ENCODE peak calls at places on chromosomes 1 and 21, in four cellular contexts. One of them, this sample, is unnamed.

GRCh38 chr1:37501661-37502060 is 12.9 kb downstream of the MEAF6 start:
- DNase-seq in GM12891: no peak
- DNase-seq in GM12878: no peak
- DNase-seq in K562: no peak
- DNase-seq in this sample: no peak

GRCh38 chr1:212291505-212292134 is 6.4 kb downstream of the PPP2R5A start:
- DNase-seq in GM12891: no peak
- DNase-seq in GM12878: no peak
- DNase-seq in K562: peak
- DNase-seq in this sample: peak

GRCh38 chr1:238558156-238558555 is 667.4 kb upstream of the ZP4 start:
- DNase-seq in GM12891: no peak
- DNase-seq in GM12878: no peak
- DNase-seq in K562: no peak
- DNase-seq in this sample: no peak

GRCh38 chr1:214990619-214991018 is 91.9 kb upstream of the KCNK2 start:
- DNase-seq in GM12891: no peak
- DNase-seq in GM12878: no peak
- DNase-seq in K562: no peak
- DNase-seq in this sample: no peak

GRCh38 chr1:47161298-47162040 is 24.2 kb downstream of the CYP4A22 start:
- DNase-seq in GM12891: no peak
- DNase-seq in GM12878: no peak
- DNase-seq in K562: no peak
- DNase-seq in this sample: no peak

GRCh38 chr21:43597052-43597451 is 62.2 kb downstream of the HSF2BP start:
- DNase-seq in GM12891: no peak
- DNase-seq in GM12878: no peak
- DNase-seq in K562: no peak
- DNase-seq in this sample: no peak

GRCh38 chr1:165697491-165697880 is 876 bp downstream of the ALDH9A1 start:
- DNase-seq in GM12891: no peak
- DNase-seq in GM12878: no peak
- DNase-seq in K562: no peak
- DNase-seq in this sample: no peak

GRCh38 chr1:16073490-16074104 is at the start of gene FAM131C:
- DNase-seq in GM12891: peak
- DNase-seq in GM12878: no peak
- DNase-seq in K562: peak
- DNase-seq in this sample: no peak

GRCh38 chr1:19250629-19251304 is 557 bp downstream of the EMC1 start:
- DNase-seq in GM12891: no peak
- DNase-seq in GM12878: no peak
- DNase-seq in K562: peak
- DNase-seq in this sample: no peak

GRCh38 chr1:117069220-117069844 is 9.2 kb downstream of the TTF2 start:
- DNase-seq in GM12891: no peak
- DNase-seq in GM12878: no peak
- DNase-seq in K562: no peak
- DNase-seq in this sample: no peak

GRCh38 chr1:55877440-55878232 is 662.5 kb upstream of the USP24 start:
- DNase-seq in GM12891: no peak
- DNase-seq in GM12878: no peak
- DNase-seq in K562: no peak
- DNase-seq in this sample: no peak

GRCh38 chr1:165144757-165145397 is 211.6 kb downstream of the LMX1A start:
- DNase-seq in GM12891: no peak
- DNase-seq in GM12878: no peak
- DNase-seq in K562: peak
- DNase-seq in this sample: peak

GRCh38 chr21:38511198-38511597 is 12.9 kb upstream of the ERG start:
- DNase-seq in GM12891: no peak
- DNase-seq in GM12878: no peak
- DNase-seq in K562: no peak
- DNase-seq in this sample: no peak

GRCh38 chr1:85581802-85582686 is 1.5 kb downstream of the CCN1 start:
- DNase-seq in GM12891: no peak
- DNase-seq in GM12878: no peak
- DNase-seq in K562: peak
- DNase-seq in this sample: no peak

GRCh38 chr1:233794863-233795262 is 109.6 kb upstream of the SLC35F3 start:
- DNase-seq in GM12891: no peak
- DNase-seq in GM12878: no peak
- DNase-seq in K562: no peak
- DNase-seq in this sample: no peak

GRCh38 chr1:153100241-153100640 is 5.9 kb upstream of the SPRR2E start:
- DNase-seq in GM12891: no peak
- DNase-seq in GM12878: no peak
- DNase-seq in K562: no peak
- DNase-seq in this sample: no peak

GRCh38 chr1:161200992-161201827 is 957 bp upstream of the NDUFS2 start:
- DNase-seq in GM12891: no peak
- DNase-seq in GM12878: no peak
- DNase-seq in K562: peak
- DNase-seq in this sample: peak

GRCh38 chr1:177351361-177352108 is 180.8 kb downstream of the BRINP2 start:
- DNase-seq in GM12891: no peak
- DNase-seq in GM12878: no peak
- DNase-seq in K562: no peak
- DNase-seq in this sample: no peak

GRCh38 chr1:225945564-225945963 is 4.5 kb upstream of the LEFTY2 start:
- DNase-seq in GM12891: no peak
- DNase-seq in GM12878: no peak
- DNase-seq in K562: peak
- DNase-seq in this sample: no peak

GRCh38 chr1:87686137-87686490 is 357.4 kb downstream of the LMO4 start:
- DNase-seq in GM12891: no peak
- DNase-seq in GM12878: no peak
- DNase-seq in K562: no peak
- DNase-seq in this sample: no peak

GRCh38 chr1:110308247-110308646 is 30.9 kb upstream of the RBM15 start:
- DNase-seq in GM12891: no peak
- DNase-seq in GM12878: no peak
- DNase-seq in K562: no peak
- DNase-seq in this sample: no peak

GRCh38 chr1:162627662-162628296 is 4.5 kb upstream of the DDR2 start:
- DNase-seq in GM12891: no peak
- DNase-seq in GM12878: no peak
- DNase-seq in K562: peak
- DNase-seq in this sample: peak

GRCh38 chr1:19009882-19010321 is 53.4 kb upstream of the IFFO2 start:
- DNase-seq in GM12891: no peak
- DNase-seq in GM12878: no peak
- DNase-seq in K562: no peak
- DNase-seq in this sample: no peak

GRCh38 chr1:109906160-109906838 is 4.3 kb upstream of the CSF1 start:
- DNase-seq in GM12891: peak
- DNase-seq in GM12878: peak
- DNase-seq in K562: no peak
- DNase-seq in this sample: peak

GRCh38 chr1:41454406-41454805 is 30.1 kb downstream of the EDN2 start:
- DNase-seq in GM12891: no peak
- DNase-seq in GM12878: no peak
- DNase-seq in K562: no peak
- DNase-seq in this sample: no peak

GRCh38 chr1:97270508-97271307 is 549.1 kb downstream of the PTBP2 start:
- DNase-seq in GM12891: no peak
- DNase-seq in GM12878: no peak
- DNase-seq in K562: no peak
- DNase-seq in this sample: no peak

GRCh38 chr1:33410091-33410701 is 20.7 kb downstream of the PHC2 start:
- DNase-seq in GM12891: no peak
- DNase-seq in GM12878: no peak
- DNase-seq in K562: no peak
- DNase-seq in this sample: no peak

GRCh38 chr1:71755441-71755840 is 526.9 kb downstream of the NEGR1 start:
- DNase-seq in GM12891: no peak
- DNase-seq in GM12878: no peak
- DNase-seq in K562: no peak
- DNase-seq in this sample: no peak

GRCh38 chr1:183870351-183871077 is 65.6 kb downstream of the RGL1 start:
- DNase-seq in GM12891: no peak
- DNase-seq in GM12878: no peak
- DNase-seq in K562: no peak
- DNase-seq in this sample: no peak

GRCh38 chr1:114735479-114735878 is 18.9 kb upstream of the NRAS start:
- DNase-seq in GM12891: no peak
- DNase-seq in GM12878: no peak
- DNase-seq in K562: no peak
- DNase-seq in this sample: no peak
- TF ChIP-seq SPI1 in GM12891: no peak
- TF ChIP-seq SPI1 in GM12878: no peak
- TF ChIP-seq SPI1 in K562: no peak
- TF ChIP-seq SPI1 in this sample: no peak

DNA sequence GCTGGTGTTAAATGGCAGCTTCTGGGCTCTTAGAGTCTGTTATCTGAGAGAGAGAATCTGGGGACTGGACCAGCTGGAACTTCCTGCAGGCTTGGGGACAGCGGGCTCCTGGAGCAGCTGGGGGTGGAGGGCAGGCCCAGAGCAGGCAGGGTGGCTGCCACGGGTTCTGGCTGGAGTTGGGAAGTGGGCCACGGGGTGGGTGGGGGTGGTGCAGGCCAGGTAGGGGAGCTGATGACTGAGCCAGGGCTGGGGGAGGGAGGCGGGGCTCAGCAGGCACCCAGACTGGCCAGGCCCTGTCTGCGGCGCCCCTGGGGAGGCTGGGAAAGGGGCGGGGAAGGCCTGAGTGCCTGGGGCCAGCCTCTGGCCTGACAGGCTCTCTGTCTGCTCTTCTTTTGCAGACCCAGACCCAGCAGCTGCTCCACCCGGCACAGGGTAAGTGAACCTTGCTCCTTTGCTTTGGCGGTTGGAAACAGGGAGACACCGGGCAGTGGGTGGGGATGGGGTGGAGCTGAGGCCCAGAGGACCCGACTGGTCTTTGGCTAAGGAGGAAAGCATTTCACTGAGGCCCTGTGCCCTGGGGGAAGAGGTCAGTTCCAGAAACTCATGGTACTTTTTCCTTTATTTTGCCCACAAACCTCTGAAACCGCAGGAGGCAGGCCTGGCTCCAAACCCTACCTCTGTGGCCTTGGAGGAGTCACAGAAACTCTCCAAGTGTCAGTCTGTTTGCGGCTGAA is 48.7 kb downstream of the ARHGEF10L start:
- DNase-seq in GM12891: no peak
- DNase-seq in GM12878: no peak
- DNase-seq in K562: no peak
- DNase-seq in this sample: peak
- TF ChIP-seq SPI1 in GM12891: no peak
- TF ChIP-seq SPI1 in GM12878: no peak
- TF ChIP-seq SPI1 in K562: no peak
- TF ChIP-seq SPI1 in this sample: no peak

GRCh38 chr1:246492611-246493245 is 14.4 kb downstream of the SMYD3 start:
- DNase-seq in GM12891: no peak
- DNase-seq in GM12878: no peak
- DNase-seq in K562: peak
- DNase-seq in this sample: no peak
- TF ChIP-seq SPI1 in GM12891: no peak
- TF ChIP-seq SPI1 in GM12878: no peak
- TF ChIP-seq SPI1 in K562: no peak
- TF ChIP-seq SPI1 in this sample: no peak

GRCh38 chr1:43235451-43236121 is 34.2 kb upstream of the TMEM125 start:
- DNase-seq in GM12891: no peak
- DNase-seq in GM12878: no peak
- DNase-seq in K562: no peak
- DNase-seq in this sample: no peak

GRCh38 chr1:43239484-43239883 is 30.3 kb upstream of the TMEM125 start:
- DNase-seq in GM12891: peak
- DNase-seq in GM12878: peak
- DNase-seq in K562: no peak
- DNase-seq in this sample: no peak

GRCh38 chr1:43238991-43239469 is 30.8 kb upstream of the TMEM125 start:
- DNase-seq in GM12891: no peak
- DNase-seq in GM12878: no peak
- DNase-seq in K562: no peak
- DNase-seq in this sample: no peak

GRCh38 chr1:43237131-43237530 is 32.7 kb upstream of the TMEM125 start:
- DNase-seq in GM12891: no peak
- DNase-seq in GM12878: no peak
- DNase-seq in K562: no peak
- DNase-seq in this sample: no peak

GRCh38 chr1:43238104-43238503 is 31.7 kb upstream of the TMEM125 start:
- DNase-seq in GM12891: peak
- DNase-seq in GM12878: no peak
- DNase-seq in K562: peak
- DNase-seq in this sample: no peak
- TF ChIP-seq SPI1 in GM12891: no peak
- TF ChIP-seq SPI1 in GM12878: no peak
- TF ChIP-seq SPI1 in K562: no peak
- TF ChIP-seq SPI1 in this sample: no peak

DNA sequence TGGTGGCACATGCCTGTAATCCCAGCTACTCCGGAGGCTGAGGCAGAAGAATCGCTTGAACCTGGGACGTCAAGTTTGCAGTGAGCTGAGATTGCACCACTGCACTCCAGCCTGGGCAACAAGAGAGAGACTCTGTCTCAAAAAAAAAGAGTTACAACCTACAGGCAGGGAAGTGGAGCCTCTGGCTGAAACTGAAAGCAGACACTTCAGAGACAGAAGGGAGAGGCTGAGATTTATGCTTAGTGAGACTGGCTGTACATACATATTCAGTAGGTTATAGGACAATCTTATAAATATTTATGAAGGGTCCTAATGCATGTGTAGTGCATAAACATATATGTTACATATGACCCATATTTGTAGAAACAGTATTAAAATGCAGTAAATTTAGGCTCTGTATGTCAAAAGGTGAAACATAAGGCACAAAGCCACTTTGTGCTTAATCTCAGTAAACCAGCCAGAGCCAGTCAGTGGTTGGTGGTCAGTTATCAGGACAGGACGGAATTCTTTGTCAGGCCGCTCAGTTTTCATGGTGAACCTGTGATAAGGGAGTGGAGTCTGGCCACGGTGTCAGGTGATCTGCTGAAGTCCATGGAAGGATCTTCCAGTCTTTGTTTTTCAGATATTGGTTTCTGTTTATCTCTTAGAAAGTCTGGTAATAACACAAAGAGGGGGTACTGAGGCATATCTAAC is 13.7 kb downstream of the RHEX start:
- DNase-seq in GM12891: no peak
- DNase-seq in GM12878: no peak
- DNase-seq in K562: peak
- DNase-seq in this sample: no peak
- TF ChIP-seq SPI1 in GM12891: peak
- TF ChIP-seq SPI1 in GM12878: peak
- TF ChIP-seq SPI1 in K562: no peak
- TF ChIP-seq SPI1 in this sample: no peak